ENCODE peak calls at places on chromosomes 5 and 9, in five cellular contexts. B is AG04450, D is upper lobe of right lung, O is colonic mucosa, P is B cell. M is an unnamed sample.

GRCh38 chr5:138748630-138749081 is 4.6 kb upstream of the CTNNA1 start:
- DNase-seq in B (no peak), O (no peak), D (no peak), P (no peak), M (no peak)

GRCh38 chr5:180591249-180591887 is at the start of gene SCGB3A1:
- DNase-seq in B (no peak), O (no peak), D (peak), P (no peak), M (no peak)

GRCh38 chr5:151005187-151005974 is 15.0 kb upstream of the GPX3 start:
- DNase-seq in B (no peak), O (no peak), P (no peak), D (no peak), M (no peak)

GRCh38 chr9:26264709-26265601 is 586.7 kb upstream of the TUSC1 start:
- DNase-seq in D (no peak), O (no peak), P (no peak), B (peak), M (peak)

GRCh38 chr5:191036-191948 is at the start of gene LRRC14B:
- DNase-seq in P (peak), O (no peak), B (no peak), D (peak), M (no peak)

GRCh38 chr5:35855221-35855620 is 1.5 kb upstream of the IL7R start:
- DNase-seq in P (no peak), O (no peak), B (no peak), D (no peak), M (no peak)

GRCh38 chr5:41539454-41539853 is 29.1 kb upstream of the PLCXD3 start:
- DNase-seq in O (no peak), D (no peak), B (no peak), P (no peak), M (no peak)

GRCh38 chr5:96331210-96331609 is 101.8 kb downstream of the PCSK1 start:
- DNase-seq in O (no peak), P (no peak), D (no peak), B (no peak), M (no peak)

GRCh38 chr9:112086627-112087026 is 88.5 kb downstream of the SUSD1 start:
- DNase-seq in O (no peak), D (no peak), B (no peak), P (no peak), M (no peak)

GRCh38 chr5:67805666-67806348 is 409.7 kb upstream of the PIK3R1 start:
- DNase-seq in P (no peak), B (no peak), D (no peak), O (no peak), M (no peak)

GRCh38 chr9:7507539-7508251 is 291.9 kb downstream of the DMAC1 start:
- DNase-seq in B (no peak), D (no peak), P (no peak), O (no peak), M (no peak)

GRCh38 chr9:124849801-124850200 is 3.5 kb upstream of the WDR38 start:
- DNase-seq in O (no peak), P (no peak), D (no peak), B (peak), M (no peak)

GRCh38 chr5:109877670-109878045 is 187.9 kb downstream of the MAN2A1 start:
- DNase-seq in O (no peak), B (no peak), D (no peak), P (no peak), M (no peak)

GRCh38 chr9:87498816-87499454 is 1.3 kb downstream of the DAPK1 start:
- DNase-seq in D (no peak), O (no peak), B (no peak), P (no peak), M (no peak)

GRCh38 chr5:157998021-157998504 is 139.1 kb upstream of the CLINT1 start:
- DNase-seq in B (no peak), D (no peak), P (no peak), O (no peak), M (no peak)

GRCh38 chr5:149865746-149866145 is 78.8 kb downstream of the PDE6A start:
- DNase-seq in B (no peak), P (no peak), D (no peak), O (no peak), M (no peak)

GRCh38 chr5:179322071-179323025 is 22.9 kb downstream of the ADAMTS2 start:
- DNase-seq in B (no peak), P (no peak), D (peak), O (no peak), M (no peak)

GRCh38 chr9:33329996-33330395 is 39.7 kb downstream of the NFX1 start:
- DNase-seq in O (peak), D (no peak), P (no peak), B (no peak), M (no peak)

GRCh38 chr5:176389114-176389768 is 690 bp downstream of the HIGD2A start:
- DNase-seq in D (no peak), P (peak), O (no peak), B (no peak), M (no peak)

GRCh38 chr5:54249210-54250028 is 61.0 kb downstream of the ARL15 start:
- DNase-seq in D (no peak), B (no peak), P (peak), O (peak), M (no peak)

GRCh38 chr5:61200582-61201155 is 38.4 kb upstream of the SMIM15 start:
- DNase-seq in O (no peak), P (no peak), D (no peak), B (no peak), M (no peak)

GRCh38 chr5:168353216-168353957 is 61.9 kb downstream of the WWC1 start:
- DNase-seq in D (no peak), P (no peak), O (peak), B (no peak), M (no peak)

GRCh38 chr9:18638448-18639249 is 164.7 kb downstream of the ADAMTSL1 start:
- DNase-seq in B (peak), O (no peak), D (no peak), P (no peak), M (no peak)

GRCh38 chr5:1479581-1480188 is 34.4 kb upstream of the SLC6A3 start:
- DNase-seq in B (no peak), D (no peak), O (no peak), P (peak), M (no peak)

GRCh38 chr5:10457682-10458574 is 16.2 kb downstream of the ROPN1L start:
- DNase-seq in P (no peak), O (no peak), D (no peak), B (no peak), M (no peak)

GRCh38 chr5:175718401-175719108 is 60.7 kb downstream of the HRH2 start:
- DNase-seq in B (no peak), D (peak), O (peak), P (no peak), M (no peak)

GRCh38 chr9:136196465-136197371 is 8.2 kb downstream of the LHX3 start:
- DNase-seq in P (no peak), O (no peak), D (no peak), B (no peak), M (no peak)

GRCh38 chr5:68033961-68034581 is 181.5 kb upstream of the PIK3R1 start:
- DNase-seq in B (peak), O (peak), P (no peak), D (no peak), M (no peak)

GRCh38 chr5:125262782-125263181 is 516.3 kb upstream of the ZNF608 start:
- DNase-seq in O (no peak), B (no peak), D (no peak), P (no peak), M (no peak)

GRCh38 chr5:113612060-113612496 is 98.6 kb downstream of the YTHDC2 start:
- DNase-seq in O (no peak), D (no peak), P (peak), B (peak), M (peak)

GRCh38 chr9:17793713-17794622 is 215.1 kb downstream of the SH3GL2 start:
- DNase-seq in P (no peak), B (no peak), D (no peak), O (no peak), M (no peak)

GRCh38 chr5:139371482-139372435 is 11.3 kb downstream of the SLC23A1 start:
- DNase-seq in O (no peak), P (no peak), D (no peak), B (no peak), M (no peak)

GRCh38 chr5:143146161-143146560 is 257.3 kb downstream of the NR3C1 start:
- DNase-seq in D (no peak), P (no peak), B (no peak), O (no peak), M (no peak)

GRCh38 chr5:66602621-66603020 is 6.4 kb downstream of the MAST4 start:
- DNase-seq in P (no peak), D (no peak), B (no peak), O (no peak), M (no peak)

GRCh38 chr5:53172630-53173029 is 63.1 kb upstream of the MOCS2 start:
- DNase-seq in B (no peak), O (no peak), D (no peak), P (no peak), M (no peak)

GRCh38 chr9:130234340-130235260 is 31.0 kb upstream of the HMCN2 start:
- DNase-seq in P (no peak), D (no peak), B (no peak), O (no peak), M (no peak)

GRCh38 chr9:120191141-120191540 is 388.8 kb downstream of the CDK5RAP2 start:
- DNase-seq in O (no peak), D (no peak), B (no peak), P (no peak), M (no peak)

DNA sequence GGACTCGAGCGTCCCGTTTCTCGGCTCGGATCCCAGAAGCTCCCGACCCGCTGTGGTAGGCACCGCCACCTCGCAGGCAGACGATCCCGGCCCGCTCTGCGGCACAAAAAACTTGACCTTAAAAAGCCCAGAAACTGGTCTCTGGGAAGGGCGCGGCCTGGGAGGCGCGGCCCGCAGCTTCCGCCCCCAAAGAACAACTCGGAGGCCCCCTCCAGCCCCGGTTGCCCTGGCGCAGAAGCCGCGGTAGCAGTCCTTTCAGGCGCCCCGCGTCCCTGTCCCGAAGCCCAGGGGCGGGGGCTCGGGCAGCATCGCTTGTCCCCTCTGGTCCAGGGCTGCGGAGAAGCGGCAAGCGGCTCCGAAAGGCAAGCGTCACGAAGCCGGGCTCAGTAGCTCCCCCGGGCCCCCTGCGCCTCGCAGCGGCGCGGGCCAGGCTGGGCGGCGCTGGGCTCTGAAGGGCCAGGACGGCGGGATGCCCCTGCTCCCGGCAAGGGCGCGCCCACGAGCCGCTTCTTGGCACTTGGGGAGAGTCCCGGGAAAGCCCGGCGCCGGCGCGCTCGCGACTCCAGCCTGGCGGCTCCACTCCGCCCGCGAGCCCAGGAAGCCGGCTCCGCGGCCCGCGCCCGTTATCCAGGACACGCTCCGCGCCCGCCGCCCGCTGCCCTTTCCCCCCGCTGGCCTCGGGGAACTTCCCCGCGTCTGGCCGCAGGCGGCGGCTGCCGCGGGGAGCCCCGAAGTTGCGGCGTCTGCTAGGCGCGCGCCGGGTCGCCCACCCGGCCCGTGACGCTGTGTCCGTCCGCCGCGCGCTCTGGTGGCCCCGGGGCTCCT is at the start of gene GCNT4:
- DNase-seq in P (peak), O (peak), D (peak), B (no peak), M (no peak)
- TF ChIP-seq CTCF in P (no peak), O (no peak), D (no peak), B (no peak), M (no peak)

GRCh38 chr5:112245616-112246015 is 173.5 kb downstream of the EPB41L4A start:
- DNase-seq in D (no peak), B (no peak), P (no peak), O (no peak), M (no peak)
- TF ChIP-seq CTCF in D (no peak), B (no peak), P (no peak), O (no peak), M (no peak)

DNA sequence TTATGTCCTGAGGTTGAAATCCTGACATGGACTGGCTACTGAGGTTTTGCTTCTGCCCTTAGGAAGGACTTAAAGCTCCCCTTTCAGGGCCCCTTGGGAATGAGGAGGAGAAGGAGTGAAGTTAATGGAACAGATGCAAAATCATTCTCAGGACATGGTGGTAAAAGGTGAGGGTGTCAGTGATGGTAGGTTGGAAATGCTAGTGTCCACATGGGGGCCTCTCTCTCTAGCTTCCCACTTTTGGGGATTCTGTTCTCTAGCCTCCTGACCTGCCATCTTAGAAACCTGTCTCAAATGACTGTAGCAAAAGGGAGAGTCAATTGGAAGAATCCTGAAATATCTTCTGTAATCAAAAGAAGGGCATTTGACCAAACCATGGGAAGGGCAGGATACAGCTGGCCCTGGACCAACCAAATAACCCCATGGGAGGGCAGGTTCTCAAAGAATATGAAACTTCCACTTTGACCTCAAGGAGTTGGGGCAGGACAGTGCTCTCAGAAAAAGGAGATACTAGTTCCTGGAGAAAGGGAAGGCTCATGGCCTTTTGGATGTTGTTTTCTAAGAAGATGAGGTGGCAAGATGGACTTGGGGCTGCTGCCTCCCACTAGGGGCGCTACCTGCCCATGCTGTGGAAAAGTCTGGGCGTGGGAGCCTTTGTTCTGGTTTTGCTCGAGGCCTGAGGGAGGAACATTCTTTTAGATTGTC is 21.2 kb upstream of the MLANA start:
- DNase-seq in D (no peak), O (no peak), P (no peak), B (no peak), M (no peak)
- TF ChIP-seq CTCF in D (peak), O (no peak), P (no peak), B (peak), M (peak)

GRCh38 chr5:73215891-73216610 is 43.1 kb downstream of the TMEM174 start:
- DNase-seq in O (peak), B (peak), P (peak), D (peak), M (no peak)
- TF ChIP-seq CTCF in O (peak), B (peak), P (peak), D (peak), M (peak)

DNA sequence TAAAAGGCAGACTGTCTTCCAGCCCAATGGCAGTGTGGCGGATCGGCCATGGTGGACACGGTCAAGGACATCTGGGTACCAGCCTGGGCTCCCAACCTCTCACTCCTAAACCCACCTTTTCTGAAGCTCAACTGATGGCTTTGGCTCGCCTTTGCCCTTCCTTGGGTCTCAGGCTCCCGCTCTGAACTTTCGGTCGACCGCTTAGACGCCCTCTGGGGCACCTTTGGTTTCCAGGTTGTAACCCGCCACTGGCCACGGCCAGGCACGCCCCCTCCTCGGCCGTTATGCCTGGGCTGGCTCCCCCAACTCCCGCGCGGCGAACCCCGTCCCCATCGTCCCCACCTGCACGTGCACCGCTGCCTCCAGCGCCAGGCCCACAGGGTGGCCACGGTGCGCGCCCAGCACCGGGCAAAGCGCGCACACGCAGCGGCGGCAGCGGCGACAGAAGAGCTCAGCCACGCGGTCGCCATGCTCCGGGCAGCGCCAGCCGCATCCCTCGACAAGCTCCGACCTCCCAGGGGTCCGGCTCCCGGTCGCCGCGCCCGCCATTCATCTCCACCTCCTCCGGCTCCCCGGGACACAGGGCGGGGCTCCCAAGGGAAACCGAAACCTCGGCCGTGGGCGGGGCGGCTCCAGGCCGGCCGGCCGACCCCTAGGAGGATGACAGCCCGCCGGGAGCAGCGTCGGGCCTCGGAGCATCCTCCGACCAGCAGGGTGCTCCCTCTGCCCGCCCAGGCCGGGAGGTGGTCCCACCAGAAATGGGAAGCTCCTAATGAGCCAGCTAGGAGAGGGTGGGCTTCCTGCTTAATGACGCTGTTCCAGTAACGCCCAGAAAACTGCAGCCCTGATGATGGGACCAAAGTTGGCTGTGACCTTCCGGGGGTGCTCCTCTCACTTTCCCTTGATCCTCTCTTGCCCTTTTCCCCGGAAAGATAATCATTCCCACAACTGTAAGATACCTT is at the start of gene TRIM14:
- DNase-seq in D (peak), B (peak), P (peak), O (peak), M (no peak)
- TF ChIP-seq CTCF in D (peak), B (peak), P (no peak), O (no peak), M (peak)

DNA sequence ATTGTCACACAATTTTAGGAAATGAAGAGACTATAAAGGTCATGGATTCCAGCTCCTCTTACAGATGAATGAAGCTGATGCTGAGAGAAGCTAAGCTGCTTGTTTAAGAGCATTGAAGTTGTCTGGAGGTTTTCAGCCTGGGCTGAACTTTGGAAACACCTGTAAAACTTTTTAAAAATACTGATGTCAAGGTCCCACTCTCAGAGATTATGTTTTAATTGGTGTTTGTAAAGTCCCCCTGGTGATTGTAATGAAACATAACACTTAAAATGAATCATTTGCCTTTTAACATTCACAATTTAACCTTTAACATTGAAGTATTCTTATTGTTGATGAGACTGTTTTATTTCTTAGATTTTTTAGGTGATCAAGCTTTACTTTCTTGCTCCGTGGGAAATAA is 16.4 kb downstream of the RAD23B start:
- DNase-seq in O (no peak), P (no peak), B (no peak), D (no peak), M (no peak)
- TF ChIP-seq CTCF in O (no peak), P (peak), B (peak), D (no peak), M (peak)

GRCh38 chr5:172845190-172845975 is 11.3 kb downstream of the ERGIC1 start:
- DNase-seq in D (no peak), O (no peak), P (no peak), B (no peak), M (no peak)
- TF ChIP-seq CTCF in D (no peak), O (no peak), P (no peak), B (peak), M (no peak)

DNA sequence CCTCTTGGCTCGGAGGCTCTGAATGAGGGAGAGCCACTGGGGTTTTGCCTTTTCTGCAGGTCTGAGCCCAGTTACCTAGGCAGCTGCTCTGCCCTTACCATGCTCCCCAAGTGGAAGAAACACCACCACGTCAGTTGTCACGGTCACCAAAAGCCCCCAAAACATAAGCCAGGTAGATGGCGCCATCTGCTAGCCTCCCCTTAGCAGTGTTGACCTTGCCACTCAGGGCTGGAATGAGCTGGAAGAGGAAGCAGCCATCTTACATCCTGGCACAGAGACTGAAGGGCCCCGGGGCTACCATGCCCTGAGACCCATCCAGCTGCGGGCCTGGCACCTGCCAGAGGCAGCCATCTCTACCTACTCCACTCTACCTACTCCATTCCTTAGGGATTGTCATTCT is 7.4 kb downstream of the ZER1 start:
- DNase-seq in P (no peak), D (no peak), O (no peak), B (no peak), M (no peak)
- TF ChIP-seq CTCF in P (no peak), D (no peak), O (no peak), B (no peak), M (no peak)